ENCODE peak calls at places on chromosome 1, in five cellular contexts. P is effector memory CD8-positive, alpha-beta T cell; O is choroid plexus epithelial cell; K is cardiac muscle cell; G is RPMI7951. W is an unnamed sample.

GRCh38 chr1:201883786-201884185 is 4.9 kb upstream of the SHISA4 start:
- DNase-seq in P (no peak), O (peak), K (no peak), G (peak), W (no peak)

GRCh38 chr1:161209790-161210409 is 5.2 kb upstream of the FCER1G start:
- DNase-seq in P (peak), O (peak), K (peak), G (peak), W (no peak)

GRCh38 chr1:2427051-2427450 is 14.7 kb upstream of the PEX10 start:
- DNase-seq in P (no peak), O (no peak), K (no peak), G (no peak), W (no peak)

GRCh38 chr1:36975642-36976041 is 58.7 kb downstream of the GRIK3 start:
- DNase-seq in P (no peak), O (no peak), K (no peak), G (no peak), W (no peak)

GRCh38 chr1:47444578-47445465 is 7.0 kb downstream of the FOXD2 start:
- DNase-seq in P (no peak), O (peak), K (peak), G (no peak), W (no peak)

GRCh38 chr1:202010042-202011015 is at the start of gene ELF3:
- DNase-seq in P (no peak), O (peak), K (peak), G (no peak), W (no peak)

GRCh38 chr1:46960250-46960649 is 19.0 kb upstream of the CYP4A11 start:
- DNase-seq in P (no peak), O (no peak), K (no peak), G (no peak), W (no peak)

GRCh38 chr1:109096110-109096509 is 5.5 kb downstream of the TMEM167B start:
- DNase-seq in P (no peak), O (no peak), K (no peak), G (no peak), W (no peak)

GRCh38 chr1:109281680-109282496 is 1.1 kb downstream of the PSRC1 start:
- DNase-seq in P (no peak), O (no peak), K (no peak), G (peak), W (no peak)

GRCh38 chr1:84635261-84635848 is 54.9 kb downstream of the SSX2IP start:
- DNase-seq in P (no peak), O (no peak), K (no peak), G (no peak), W (no peak)

GRCh38 chr1:6513296-6513928 is 21.9 kb upstream of the PLEKHG5 start:
- DNase-seq in P (no peak), O (no peak), K (no peak), G (no peak), W (no peak)

GRCh38 chr1:224504642-224505041 is 70.0 kb upstream of the WDR26 start:
- DNase-seq in P (no peak), O (no peak), K (no peak), G (no peak), W (no peak)

GRCh38 chr1:26789953-26790352 is 2.2 kb downstream of the PIGV start:
- DNase-seq in P (no peak), O (peak), K (no peak), G (no peak), W (no peak)

GRCh38 chr1:203791498-203791897 is 3.9 kb upstream of the ZBED6 start:
- DNase-seq in P (no peak), O (no peak), K (no peak), G (peak), W (no peak)

GRCh38 chr1:170863600-170863999 is 71.7 kb upstream of the MROH9 start:
- DNase-seq in P (no peak), O (no peak), K (no peak), G (no peak), W (no peak)

GRCh38 chr1:170309389-170310013 is 163.7 kb downstream of the NTMT2 start:
- DNase-seq in P (no peak), O (peak), K (peak), G (peak), W (peak)

W was measured in HS-5.